ENCODE peak calls at places on chromosome 2, in six cellular contexts. J is heart left ventricle; W is GM23248; C is right atrium auricular region; H is CD8-positive, alpha-beta memory T cell; I is naive thymus-derived CD4-positive, alpha-beta T cell. N is an unnamed sample.

GRCh38 chr2:16437189-16437588 is 228.4 kb downstream of the CYRIA start:
- DNase-seq in J (no peak), W (no peak), C (no peak), H (no peak), I (no peak), N (no peak)

GRCh38 chr2:45131587-45131986 is 122.3 kb upstream of the SIX2 start:
- DNase-seq in J (no peak), W (no peak), C (no peak), H (no peak), I (no peak), N (no peak)

GRCh38 chr2:101160454-101160853 is 9.3 kb upstream of the TBC1D8 start:
- DNase-seq in J (no peak), W (peak), C (no peak), H (no peak), I (no peak), N (no peak)

GRCh38 chr2:188601391-188601790 is 309.7 kb downstream of the GULP1 start:
- DNase-seq in J (no peak), W (no peak), C (no peak), H (no peak), I (no peak), N (no peak)

GRCh38 chr2:108605947-108606346 is 71.7 kb downstream of the LIMS1 start:
- DNase-seq in J (no peak), W (no peak), C (no peak), H (no peak), I (no peak), N (no peak)

GRCh38 chr2:37637985-37638384 is 33.5 kb downstream of the CDC42EP3 start:
- DNase-seq in J (no peak), W (peak), C (no peak), H (no peak), I (no peak), N (no peak)

GRCh38 chr2:127386246-127386645 is 1.5 kb downstream of the MAP3K2 start:
- DNase-seq in J (no peak), W (peak), C (no peak), H (no peak), I (no peak), N (no peak)

GRCh38 chr2:32825291-32825712 is 121.5 kb upstream of the LTBP1 start:
- DNase-seq in J (peak), W (peak), C (peak), H (no peak), I (no peak), N (no peak)

GRCh38 chr2:239687441-239687840 is 286.6 kb upstream of the HDAC4 start:
- DNase-seq in J (no peak), W (no peak), C (peak), H (no peak), I (no peak), N (peak)

GRCh38 chr2:58638256-58638795 is 397.2 kb upstream of the FANCL start:
- DNase-seq in J (no peak), W (peak), C (no peak), H (no peak), I (no peak), N (no peak)

GRCh38 chr2:111176388-111176787 is 55.7 kb downstream of the BCL2L11 start:
- DNase-seq in J (no peak), W (no peak), C (no peak), H (no peak), I (no peak), N (peak)

GRCh38 chr2:173149491-173149890 is 73.8 kb downstream of the MAP3K20 start:
- DNase-seq in J (no peak), W (no peak), C (no peak), H (peak), I (no peak), N (no peak)

GRCh38 chr2:186848873-186849578 is at the start of gene ZSWIM2:
- DNase-seq in J (peak), W (peak), C (peak), H (no peak), I (no peak), N (peak)

GRCh38 chr2:138521821-138522220 is 20.3 kb downstream of the SPOPL start:
- DNase-seq in J (no peak), W (no peak), C (no peak), H (no peak), I (no peak), N (no peak)

GRCh38 chr2:198054299-198054698 is 249.9 kb downstream of the PLCL1 start:
- DNase-seq in J (peak), W (peak), C (no peak), H (peak), I (peak), N (no peak)

GRCh38 chr2:162113771-162114168 is 38.3 kb downstream of the GCG start:
- DNase-seq in J (no peak), W (peak), C (peak), H (no peak), I (no peak), N (no peak)

GRCh38 chr2:99421469-99421868 is 68.3 kb downstream of the REV1 start:
- DNase-seq in J (no peak), W (peak), C (no peak), H (no peak), I (no peak), N (no peak)

GRCh38 chr2:17545680-17546613 is 5.5 kb downstream of the VSNL1 start:
- DNase-seq in J (no peak), W (no peak), C (no peak), H (no peak), I (no peak), N (no peak)

GRCh38 chr2:218029366-218030360 is 26.9 kb upstream of the TNS1 start:
- DNase-seq in J (no peak), W (no peak), C (peak), H (no peak), I (no peak), N (peak)

GRCh38 chr2:135125940-135126339 is 73.8 kb downstream of the RAB3GAP1 start:
- DNase-seq in J (no peak), W (no peak), C (no peak), H (no peak), I (no peak), N (no peak)

GRCh38 chr2:56770490-56770889 is 586.7 kb downstream of the CCDC85A start:
- DNase-seq in J (no peak), W (peak), C (no peak), H (no peak), I (no peak), N (no peak)

GRCh38 chr2:156300337-156300736 is 32.2 kb downstream of the NR4A2 start:
- DNase-seq in J (no peak), W (no peak), C (no peak), H (no peak), I (no peak), N (no peak)

GRCh38 chr2:231701456-231702373 is 6.6 kb upstream of the PTMA start:
- DNase-seq in J (no peak), W (peak), C (no peak), H (no peak), I (no peak), N (no peak)

GRCh38 chr2:230908595-230909191 is 16.3 kb downstream of the GPR55 start:
- DNase-seq in J (no peak), W (peak), C (no peak), H (no peak), I (no peak), N (peak)

GRCh38 chr2:160209457-160209856 is 9.4 kb upstream of the ITGB6 start:
- DNase-seq in J (no peak), W (peak), C (no peak), H (no peak), I (no peak), N (no peak)

GRCh38 chr2:239390546-239391285 is 10.1 kb downstream of the HDAC4 start:
- DNase-seq in J (no peak), W (no peak), C (no peak), H (no peak), I (no peak), N (no peak)

GRCh38 chr2:151241224-151241623 is 20.4 kb downstream of the RBM43 start:
- DNase-seq in J (no peak), W (peak), C (no peak), H (no peak), I (no peak), N (no peak)

GRCh38 chr2:10478298-10478625 is 30.1 kb upstream of the ODC1 start:
- DNase-seq in J (no peak), W (no peak), C (no peak), H (no peak), I (no peak), N (no peak)

GRCh38 chr2:34486945-34487344 is 887.8 kb upstream of the FAM98A start:
- DNase-seq in J (no peak), W (no peak), C (no peak), H (no peak), I (no peak), N (no peak)

GRCh38 chr2:152549428-152549827 is 167.8 kb downstream of the PRPF40A start:
- DNase-seq in J (no peak), W (peak), C (no peak), H (no peak), I (no peak), N (no peak)

GRCh38 chr2:149068996-149069888 is 30.7 kb downstream of the LYPD6B start:
- DNase-seq in J (no peak), W (peak), C (no peak), H (no peak), I (no peak), N (no peak)

GRCh38 chr2:17845806-17846205 is 29.5 kb downstream of the MSGN1 start:
- DNase-seq in J (no peak), W (no peak), C (no peak), H (no peak), I (no peak), N (no peak)

GRCh38 chr2:82013641-82014040 is 1709.1 kb upstream of the LRRTM1 start:
- DNase-seq in J (no peak), W (no peak), C (no peak), H (no peak), I (no peak), N (no peak)

GRCh38 chr2:138079976-138080375 is 115.7 kb downstream of the HNMT start:
- DNase-seq in J (no peak), W (no peak), C (no peak), H (no peak), I (no peak), N (no peak)

DNA sequence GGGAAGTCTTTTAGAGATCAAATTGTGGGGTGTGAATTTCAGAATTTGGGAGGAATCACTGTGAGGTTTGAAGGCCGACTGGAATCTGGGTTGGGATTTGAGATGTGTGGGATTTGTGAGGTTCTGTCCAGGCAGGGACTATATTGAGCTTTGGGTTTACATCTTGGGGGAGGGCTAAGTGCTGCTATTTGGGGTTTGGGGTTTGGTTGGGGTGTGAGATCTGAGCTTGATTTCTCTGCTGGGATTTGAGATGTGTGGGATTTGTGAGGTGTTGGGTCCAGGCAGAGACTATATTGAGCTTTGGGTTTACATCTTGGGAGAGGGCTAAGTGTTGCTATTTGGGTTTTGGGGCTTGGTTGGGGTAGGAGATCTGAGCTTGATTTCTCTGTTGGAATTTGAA is 864 bp downstream of the GMPPA start:
- DNase-seq in J (no peak), W (peak), C (no peak), H (no peak), I (no peak), N (no peak)
- H3K27ac ChIP-seq in J (no peak), W (no peak), C (no peak), H (peak), I (peak), N (no peak)

GRCh38 chr2:221494556-221494955 is 77.5 kb downstream of the EPHA4 start:
- DNase-seq in J (no peak), W (peak), C (no peak), H (no peak), I (no peak), N (no peak)

GRCh38 chr2:221492606-221493005 is 79.5 kb downstream of the EPHA4 start:
- DNase-seq in J (no peak), W (peak), C (no peak), H (no peak), I (no peak), N (no peak)

GRCh38 chr2:221500501-221501209 is 71.4 kb downstream of the EPHA4 start:
- DNase-seq in J (no peak), W (no peak), C (no peak), H (no peak), I (no peak), N (no peak)

GRCh38 chr2:221490506-221491060 is 81.5 kb downstream of the EPHA4 start:
- DNase-seq in J (no peak), W (no peak), C (no peak), H (no peak), I (no peak), N (no peak)

DNA sequence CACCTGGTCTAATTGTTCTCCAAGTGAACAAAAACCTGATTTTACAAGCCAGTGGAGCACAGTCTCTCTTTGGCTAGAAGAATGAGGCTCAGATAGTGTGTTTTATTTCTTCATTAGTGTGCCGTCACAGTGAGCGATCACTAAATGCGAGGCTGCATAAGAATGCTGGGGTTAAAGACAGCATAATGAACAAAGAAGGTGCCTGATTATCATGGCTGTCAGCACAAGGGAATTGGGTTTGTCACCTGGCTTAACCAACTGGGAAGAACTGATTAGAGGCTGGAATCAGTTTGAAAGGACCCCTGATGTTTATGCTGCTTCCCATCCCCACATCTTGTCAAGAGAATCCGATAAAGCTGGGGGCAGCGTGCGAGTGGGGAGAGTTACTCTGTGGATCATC is 76.3 kb downstream of the EPHA4 start:
- DNase-seq in J (no peak), W (no peak), C (no peak), H (no peak), I (no peak), N (no peak)
- H3K27ac ChIP-seq in J (no peak), W (no peak), C (peak), H (no peak), I (no peak), N (no peak)

GRCh38 chr2:96238266-96238665 is 27.5 kb downstream of the TMEM127 start:
- DNase-seq in J (no peak), W (no peak), C (no peak), H (no peak), I (no peak), N (no peak)

GRCh38 chr2:96233880-96234316 is 25.3 kb upstream of the STARD7 start:
- DNase-seq in J (no peak), W (no peak), C (no peak), H (no peak), I (no peak), N (no peak)

GRCh38 chr2:96239091-96239490 is 26.7 kb downstream of the TMEM127 start:
- DNase-seq in J (no peak), W (no peak), C (no peak), H (no peak), I (no peak), N (no peak)

GRCh38 chr2:96239745-96240264 is 26.0 kb downstream of the TMEM127 start:
- DNase-seq in J (no peak), W (no peak), C (no peak), H (no peak), I (no peak), N (no peak)

DNA sequence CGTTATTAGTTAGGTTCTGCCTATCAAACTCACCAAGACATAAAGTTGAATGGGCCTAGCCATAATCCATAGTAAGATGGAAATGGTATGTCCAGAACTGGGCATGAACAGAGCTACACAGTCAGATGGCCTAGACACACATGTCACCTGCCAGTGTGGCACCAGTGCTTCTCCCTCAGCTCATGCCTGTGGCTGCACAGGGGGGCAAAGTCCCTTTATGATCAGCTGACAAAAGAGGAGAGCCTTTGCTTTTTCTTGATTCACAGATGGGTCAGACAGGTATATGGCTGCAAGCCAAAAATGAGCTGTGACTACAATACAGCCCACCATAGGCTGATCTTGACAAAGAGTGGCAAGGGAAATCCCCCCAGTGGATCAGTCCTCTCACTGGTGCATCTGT is 28.3 kb upstream of the STARD7 start:
- DNase-seq in J (no peak), W (no peak), C (no peak), H (no peak), I (no peak), N (no peak)
- H3K27ac ChIP-seq in J (no peak), W (no peak), C (no peak), H (no peak), I (no peak), N (no peak)

GRCh38 chr2:72925328-72925943 is 8.1 kb downstream of the EMX1 start:
- DNase-seq in J (no peak), W (no peak), C (no peak), H (no peak), I (no peak), N (no peak)

GRCh38 chr2:72927066-72927465 is 9.7 kb downstream of the EMX1 start:
- DNase-seq in J (no peak), W (no peak), C (no peak), H (no peak), I (no peak), N (no peak)

GRCh38 chr2:72926368-72926767 is 9.0 kb downstream of the EMX1 start:
- DNase-seq in J (no peak), W (no peak), C (no peak), H (no peak), I (no peak), N (no peak)

GRCh38 chr2:72923833-72924352 is 6.6 kb downstream of the EMX1 start:
- DNase-seq in J (no peak), W (no peak), C (no peak), H (no peak), I (no peak), N (no peak)

GRCh38 chr2:72924353-72925240 is 7.3 kb downstream of the EMX1 start:
- DNase-seq in J (no peak), W (peak), C (no peak), H (no peak), I (no peak), N (peak)
- H3K27ac ChIP-seq in J (no peak), W (no peak), C (no peak), H (no peak), I (no peak), N (no peak)

DNA sequence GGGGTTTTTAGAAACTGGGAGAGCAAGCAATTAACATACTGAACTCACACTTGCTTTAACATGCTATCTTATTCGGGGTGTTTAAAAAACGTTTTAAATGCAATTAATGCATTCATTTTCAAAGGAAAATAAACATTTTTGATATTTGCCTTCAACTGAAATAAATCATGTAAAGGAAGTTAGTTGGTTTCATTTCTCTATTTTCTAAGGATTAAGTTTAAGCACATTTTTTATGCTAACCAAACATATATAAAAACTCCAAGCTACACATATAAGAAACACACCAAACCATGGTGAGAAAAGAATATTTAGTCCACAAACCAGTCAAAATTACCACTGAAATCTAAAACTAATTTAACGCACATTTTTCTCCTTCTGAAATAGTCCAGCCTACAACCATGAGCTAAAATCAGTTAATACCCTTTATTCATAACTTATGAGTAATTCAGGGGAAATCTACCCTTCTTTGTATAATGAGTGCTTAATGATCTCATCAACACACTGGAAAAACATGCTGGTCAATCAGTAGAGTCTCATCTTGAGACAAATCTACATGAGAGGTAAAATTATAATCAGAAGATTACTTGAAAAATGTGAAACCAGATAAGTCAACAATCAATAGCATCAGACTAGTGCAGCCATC is 8.1 kb downstream of the FBXO11 start:
- DNase-seq in J (no peak), W (peak), C (no peak), H (no peak), I (no peak), N (no peak)
- H3K27ac ChIP-seq in J (no peak), W (peak), C (no peak), H (no peak), I (no peak), N (no peak)

GRCh38 chr2:20571644-20572215 is 79.2 kb downstream of the HS1BP3 start:
- DNase-seq in J (no peak), W (no peak), C (no peak), H (no peak), I (no peak), N (no peak)
- H3K27ac ChIP-seq in J (peak), W (no peak), C (peak), H (no peak), I (no peak), N (peak)

DNA sequence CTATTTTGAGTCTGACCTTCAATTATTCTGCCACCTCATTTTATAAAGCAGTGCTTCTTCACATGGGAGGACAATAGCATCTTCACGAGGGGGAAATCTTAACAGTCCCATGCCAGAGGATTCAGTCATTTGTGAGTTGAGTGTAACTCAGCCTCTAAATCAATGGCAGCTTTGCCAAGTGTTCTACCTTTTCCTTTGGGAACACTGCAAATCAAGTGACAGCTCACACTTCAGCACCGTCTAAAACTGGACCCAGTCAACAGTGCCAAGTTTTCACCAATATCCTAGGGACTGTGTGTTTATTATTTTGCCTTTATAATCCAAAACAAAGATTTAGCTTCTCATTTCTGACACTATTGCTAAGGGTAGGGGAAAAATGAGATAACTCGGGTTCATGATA is 133.6 kb downstream of the FIGN start:
- DNase-seq in J (no peak), W (no peak), C (no peak), H (no peak), I (no peak), N (no peak)
- H3K27ac ChIP-seq in J (no peak), W (no peak), C (peak), H (no peak), I (no peak), N (no peak)

N was measured in coronary artery.